ENCODE peak calls at places on chromosome 22, in eight cellular contexts. One of them, this sample, is unnamed.
A peak's percentile ranks its signal among the peaks of the same experiment; 100 is the strongest.

GRCh38 chr22:30906946-30907345 is 61.6 kb downstream of the MORC2 start:
- DNase-seq in heart left ventricle: no peak
- DNase-seq in pancreas: no peak
- DNase-seq in colonic mucosa: no peak
- DNase-seq in cardiac muscle cell: no peak
- DNase-seq in A549: no peak
- DNase-seq in left ventricle myocardium inferior: no peak
- DNase-seq in tibial nerve: no peak
- DNase-seq in this sample: no peak

GRCh38 chr22:41301085-41302015 is at the start of gene ZC3H7B:
- DNase-seq in heart left ventricle: peak; percentile 84
- DNase-seq in pancreas: peak; percentile 82
- DNase-seq in colonic mucosa: peak; percentile 85
- DNase-seq in cardiac muscle cell: peak; percentile 89
- DNase-seq in A549: peak; percentile 92
- DNase-seq in left ventricle myocardium inferior: peak; percentile 82
- DNase-seq in tibial nerve: peak; percentile 58
- DNase-seq in this sample: peak; percentile 77

GRCh38 chr22:42962295-42963230 is 52.4 kb downstream of the PACSIN2 start:
- DNase-seq in heart left ventricle: peak; percentile 53
- DNase-seq in pancreas: no peak
- DNase-seq in colonic mucosa: peak; percentile 70
- DNase-seq in cardiac muscle cell: no peak
- DNase-seq in A549: no peak
- DNase-seq in left ventricle myocardium inferior: no peak
- DNase-seq in tibial nerve: no peak
- DNase-seq in this sample: peak; percentile 84

GRCh38 chr22:20206709-20207215 is 55.9 kb upstream of the CCDC188 start:
- DNase-seq in heart left ventricle: no peak
- DNase-seq in pancreas: peak; percentile 55
- DNase-seq in colonic mucosa: peak; percentile 51
- DNase-seq in cardiac muscle cell: no peak
- DNase-seq in A549: no peak
- DNase-seq in left ventricle myocardium inferior: no peak
- DNase-seq in tibial nerve: no peak
- DNase-seq in this sample: peak; percentile 61

GRCh38 chr22:50502096-50502495 is 5.4 kb downstream of the LMF2 start:
- DNase-seq in heart left ventricle: no peak
- DNase-seq in pancreas: no peak
- DNase-seq in colonic mucosa: no peak
- DNase-seq in cardiac muscle cell: no peak
- DNase-seq in A549: no peak
- DNase-seq in left ventricle myocardium inferior: no peak
- DNase-seq in tibial nerve: no peak
- DNase-seq in this sample: no peak

GRCh38 chr22:50191041-50191740 is 5.5 kb downstream of the TRABD start:
- DNase-seq in heart left ventricle: peak; percentile 62
- DNase-seq in pancreas: peak; percentile 57
- DNase-seq in colonic mucosa: peak; percentile 49
- DNase-seq in cardiac muscle cell: peak; percentile 54
- DNase-seq in A549: no peak
- DNase-seq in left ventricle myocardium inferior: no peak
- DNase-seq in tibial nerve: no peak
- DNase-seq in this sample: no peak

GRCh38 chr22:19239464-19239863 is 52.1 kb downstream of the CLTCL1 start:
- DNase-seq in heart left ventricle: no peak
- DNase-seq in pancreas: no peak
- DNase-seq in colonic mucosa: no peak
- DNase-seq in cardiac muscle cell: no peak
- DNase-seq in A549: no peak
- DNase-seq in left ventricle myocardium inferior: no peak
- DNase-seq in tibial nerve: no peak
- DNase-seq in this sample: no peak

GRCh38 chr22:24510694-24511625 is 15.8 kb downstream of the UPB1 start:
- DNase-seq in heart left ventricle: no peak
- DNase-seq in pancreas: no peak
- DNase-seq in colonic mucosa: peak; percentile 55
- DNase-seq in cardiac muscle cell: peak; percentile 63
- DNase-seq in A549: no peak
- DNase-seq in left ventricle myocardium inferior: peak; percentile 25
- DNase-seq in tibial nerve: no peak
- DNase-seq in this sample: no peak

GRCh38 chr22:29214232-29214631 is 8.5 kb downstream of the EMID1 start:
- DNase-seq in heart left ventricle: no peak
- DNase-seq in pancreas: no peak
- DNase-seq in colonic mucosa: no peak
- DNase-seq in cardiac muscle cell: no peak
- DNase-seq in A549: no peak
- DNase-seq in left ventricle myocardium inferior: no peak
- DNase-seq in tibial nerve: no peak
- DNase-seq in this sample: no peak

GRCh38 chr22:31490496-31490925 is 869 bp upstream of the EIF4ENIF1 start:
- DNase-seq in heart left ventricle: peak; percentile 69
- DNase-seq in pancreas: no peak
- DNase-seq in colonic mucosa: peak; percentile 66
- DNase-seq in cardiac muscle cell: peak; percentile 57
- DNase-seq in A549: peak; percentile 37
- DNase-seq in left ventricle myocardium inferior: peak; percentile 16
- DNase-seq in tibial nerve: peak; percentile 34
- DNase-seq in this sample: peak; percentile 34

GRCh38 chr22:49894321-49895072 is 23.7 kb downstream of the ALG12 start:
- DNase-seq in heart left ventricle: no peak
- DNase-seq in pancreas: no peak
- DNase-seq in colonic mucosa: no peak
- DNase-seq in cardiac muscle cell: no peak
- DNase-seq in A549: no peak
- DNase-seq in left ventricle myocardium inferior: no peak
- DNase-seq in tibial nerve: no peak
- DNase-seq in this sample: no peak

GRCh38 chr22:42176271-42176670 is 45.7 kb upstream of the CYP2D6 start:
- DNase-seq in heart left ventricle: no peak
- DNase-seq in pancreas: no peak
- DNase-seq in colonic mucosa: no peak
- DNase-seq in cardiac muscle cell: no peak
- DNase-seq in A549: no peak
- DNase-seq in left ventricle myocardium inferior: no peak
- DNase-seq in tibial nerve: no peak
- DNase-seq in this sample: no peak

GRCh38 chr22:37229012-37229804 is 14.9 kb downstream of the RAC2 start:
- DNase-seq in heart left ventricle: no peak
- DNase-seq in pancreas: no peak
- DNase-seq in colonic mucosa: no peak
- DNase-seq in cardiac muscle cell: no peak
- DNase-seq in A549: peak; percentile 47
- DNase-seq in left ventricle myocardium inferior: no peak
- DNase-seq in tibial nerve: no peak
- DNase-seq in this sample: peak; percentile 66

GRCh38 chr22:49977578-49977977 is 17.0 kb downstream of the PIM3 start:
- DNase-seq in heart left ventricle: peak; percentile 21
- DNase-seq in pancreas: no peak
- DNase-seq in colonic mucosa: no peak
- DNase-seq in cardiac muscle cell: no peak
- DNase-seq in A549: no peak
- DNase-seq in left ventricle myocardium inferior: no peak
- DNase-seq in tibial nerve: no peak
- DNase-seq in this sample: no peak

GRCh38 chr22:49052023-49052538 is 775.6 kb downstream of the BRD1 start:
- DNase-seq in heart left ventricle: no peak
- DNase-seq in pancreas: peak; percentile 50
- DNase-seq in colonic mucosa: peak; percentile 25
- DNase-seq in cardiac muscle cell: no peak
- DNase-seq in A549: no peak
- DNase-seq in left ventricle myocardium inferior: no peak
- DNase-seq in tibial nerve: no peak
- DNase-seq in this sample: no peak

GRCh38 chr22:19891350-19892248 is 36.9 kb upstream of the GNB1L start:
- DNase-seq in heart left ventricle: peak; percentile 21
- DNase-seq in pancreas: no peak
- DNase-seq in colonic mucosa: no peak
- DNase-seq in cardiac muscle cell: no peak
- DNase-seq in A549: no peak
- DNase-seq in left ventricle myocardium inferior: no peak
- DNase-seq in tibial nerve: no peak
- DNase-seq in this sample: no peak

GRCh38 chr22:39148727-39149535 is 3.5 kb downstream of the CBX7 start:
- DNase-seq in heart left ventricle: peak; percentile 72
- DNase-seq in pancreas: peak; percentile 63
- DNase-seq in colonic mucosa: peak; percentile 50
- DNase-seq in cardiac muscle cell: no peak
- DNase-seq in A549: no peak
- DNase-seq in left ventricle myocardium inferior: peak; percentile 65
- DNase-seq in tibial nerve: peak; percentile 69
- DNase-seq in this sample: no peak

GRCh38 chr22:39150848-39151215 is 1.6 kb downstream of the CBX7 start:
- DNase-seq in heart left ventricle: no peak
- DNase-seq in pancreas: peak; percentile 21
- DNase-seq in colonic mucosa: no peak
- DNase-seq in cardiac muscle cell: no peak
- DNase-seq in A549: no peak
- DNase-seq in left ventricle myocardium inferior: no peak
- DNase-seq in tibial nerve: no peak
- DNase-seq in this sample: no peak

GRCh38 chr22:39152024-39152510 is 413 bp downstream of the CBX7 start:
- DNase-seq in heart left ventricle: no peak
- DNase-seq in pancreas: no peak
- DNase-seq in colonic mucosa: no peak
- DNase-seq in cardiac muscle cell: no peak
- DNase-seq in A549: no peak
- DNase-seq in left ventricle myocardium inferior: no peak
- DNase-seq in tibial nerve: no peak
- DNase-seq in this sample: no peak

GRCh38 chr22:39151329-39151975 is 1.0 kb downstream of the CBX7 start:
- DNase-seq in heart left ventricle: no peak
- DNase-seq in pancreas: peak; percentile 44
- DNase-seq in colonic mucosa: no peak
- DNase-seq in cardiac muscle cell: no peak
- DNase-seq in A549: no peak
- DNase-seq in left ventricle myocardium inferior: no peak
- DNase-seq in tibial nerve: no peak
- DNase-seq in this sample: no peak

GRCh38 chr22:39149915-39150847 is 2.3 kb downstream of the CBX7 start:
- DNase-seq in heart left ventricle: no peak
- DNase-seq in pancreas: no peak
- DNase-seq in colonic mucosa: no peak
- DNase-seq in cardiac muscle cell: no peak
- DNase-seq in A549: no peak
- DNase-seq in left ventricle myocardium inferior: no peak
- DNase-seq in tibial nerve: no peak
- DNase-seq in this sample: no peak
- H3K4me1 ChIP-seq in heart left ventricle: peaks cover 36% of the 10 kb centered on the region
- H3K4me1 ChIP-seq in pancreas: peaks cover 8% of the 10 kb centered on the region
- H3K4me1 ChIP-seq in colonic mucosa: peaks cover 5% of the 10 kb centered on the region
- H3K4me1 ChIP-seq in cardiac muscle cell: peaks cover 6% of the 10 kb centered on the region
- H3K4me1 ChIP-seq in A549: peaks cover 14% of the 10 kb centered on the region
- H3K4me1 ChIP-seq in left ventricle myocardium inferior: peaks cover 78% of the 10 kb centered on the region
- H3K4me1 ChIP-seq in tibial nerve: peaks cover 30% of the 10 kb centered on the region
- H3K4me1 ChIP-seq in this sample: peaks cover 21% of the 10 kb centered on the region

DNA sequence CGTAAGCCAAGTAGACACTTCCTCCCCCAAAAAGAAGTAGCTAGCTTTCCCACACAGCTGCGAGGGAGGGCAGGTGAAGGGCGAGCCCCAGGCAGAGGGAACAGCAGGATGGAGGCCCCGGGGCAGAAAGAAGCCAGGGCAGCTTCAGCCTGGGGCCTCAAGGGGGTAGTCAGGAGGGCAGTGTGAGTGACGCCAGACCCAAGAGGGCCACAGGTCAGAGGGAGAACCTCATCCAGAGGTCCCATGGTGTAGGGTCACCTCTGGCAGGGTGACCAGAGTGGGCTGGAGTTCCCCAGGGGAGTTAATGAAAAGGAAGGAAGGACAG is 9.2 kb downstream of the PRR5 start:
- DNase-seq in heart left ventricle: no peak
- DNase-seq in pancreas: no peak
- DNase-seq in colonic mucosa: no peak
- DNase-seq in cardiac muscle cell: no peak
- DNase-seq in A549: no peak
- DNase-seq in left ventricle myocardium inferior: no peak
- DNase-seq in tibial nerve: no peak
- DNase-seq in this sample: no peak
- H3K4me1 ChIP-seq in heart left ventricle: peaks cover 4% of the 10 kb centered on the region
- H3K4me1 ChIP-seq in pancreas: no peaks in the 10 kb centered on the region
- H3K4me1 ChIP-seq in colonic mucosa: peaks cover 16% of the 10 kb centered on the region
- H3K4me1 ChIP-seq in cardiac muscle cell: peaks cover 7% of the 10 kb centered on the region
- H3K4me1 ChIP-seq in A549: peaks cover 13% of the 10 kb centered on the region
- H3K4me1 ChIP-seq in left ventricle myocardium inferior: no peaks in the 10 kb centered on the region
- H3K4me1 ChIP-seq in tibial nerve: no peaks in the 10 kb centered on the region
- H3K4me1 ChIP-seq in this sample: no peaks in the 10 kb centered on the region

DNA sequence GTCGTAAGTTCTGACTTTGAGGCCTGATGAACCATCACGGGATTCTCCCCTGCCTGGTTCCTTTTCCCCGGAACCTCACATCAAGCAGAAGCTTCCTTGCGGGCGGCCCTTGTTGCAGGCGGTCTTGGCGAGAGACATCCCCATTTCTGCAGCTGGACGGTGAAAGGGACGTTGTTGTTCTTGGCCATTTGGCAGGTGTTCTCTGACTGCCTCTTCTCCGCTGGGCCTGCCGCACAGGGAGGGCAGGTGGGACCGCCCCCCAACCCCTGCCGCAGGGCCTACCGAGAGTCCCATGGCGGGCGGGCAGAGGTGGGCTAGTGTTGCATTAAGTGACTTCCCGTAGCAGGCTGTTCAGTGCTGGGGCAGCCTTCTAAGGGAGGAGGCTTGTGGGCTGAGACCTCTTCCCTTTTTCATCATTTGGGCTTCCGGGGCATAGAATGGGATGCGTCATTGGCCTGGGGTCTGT is 26.9 kb upstream of the GRAMD4 start:
- DNase-seq in heart left ventricle: no peak
- DNase-seq in pancreas: no peak
- DNase-seq in colonic mucosa: no peak
- DNase-seq in cardiac muscle cell: no peak
- DNase-seq in A549: no peak
- DNase-seq in left ventricle myocardium inferior: no peak
- DNase-seq in tibial nerve: peak; percentile 48
- DNase-seq in this sample: no peak
- H3K4me1 ChIP-seq in heart left ventricle: peaks cover 60% of the 10 kb centered on the region
- H3K4me1 ChIP-seq in pancreas: peaks cover 4% of the 10 kb centered on the region
- H3K4me1 ChIP-seq in colonic mucosa: peaks cover 15% of the 10 kb centered on the region
- H3K4me1 ChIP-seq in cardiac muscle cell: peaks cover 46% of the 10 kb centered on the region
- H3K4me1 ChIP-seq in A549: no peaks in the 10 kb centered on the region
- H3K4me1 ChIP-seq in left ventricle myocardium inferior: peaks cover 93% of the 10 kb centered on the region
- H3K4me1 ChIP-seq in tibial nerve: peaks cover 30% of the 10 kb centered on the region
- H3K4me1 ChIP-seq in this sample: peaks cover 30% of the 10 kb centered on the region

GRCh38 chr22:35842519-35842913 is 124.8 kb downstream of the APOL5 start:
- DNase-seq in heart left ventricle: no peak
- DNase-seq in pancreas: no peak
- DNase-seq in colonic mucosa: no peak
- DNase-seq in cardiac muscle cell: no peak
- DNase-seq in A549: no peak
- DNase-seq in left ventricle myocardium inferior: no peak
- DNase-seq in tibial nerve: no peak
- DNase-seq in this sample: no peak
- H3K4me1 ChIP-seq in heart left ventricle: peaks cover 51% of the 10 kb centered on the region
- H3K4me1 ChIP-seq in pancreas: peaks cover 13% of the 10 kb centered on the region
- H3K4me1 ChIP-seq in colonic mucosa: no peaks in the 10 kb centered on the region
- H3K4me1 ChIP-seq in cardiac muscle cell: peaks cover 26% of the 10 kb centered on the region
- H3K4me1 ChIP-seq in A549: peaks cover 57% of the 10 kb centered on the region
- H3K4me1 ChIP-seq in left ventricle myocardium inferior: peaks cover 90% of the 10 kb centered on the region
- H3K4me1 ChIP-seq in tibial nerve: peaks cover 6% of the 10 kb centered on the region
- H3K4me1 ChIP-seq in this sample: peaks cover 46% of the 10 kb centered on the region

GRCh38 chr22:25663654-25664053 is 78.3 kb upstream of the MYO18B start:
- DNase-seq in heart left ventricle: no peak
- DNase-seq in pancreas: no peak
- DNase-seq in colonic mucosa: no peak
- DNase-seq in cardiac muscle cell: no peak
- DNase-seq in A549: no peak
- DNase-seq in left ventricle myocardium inferior: no peak
- DNase-seq in tibial nerve: no peak
- DNase-seq in this sample: no peak
- H3K4me1 ChIP-seq in heart left ventricle: peaks cover 18% of the 10 kb centered on the region
- H3K4me1 ChIP-seq in pancreas: peaks cover 8% of the 10 kb centered on the region
- H3K4me1 ChIP-seq in colonic mucosa: no peaks in the 10 kb centered on the region
- H3K4me1 ChIP-seq in cardiac muscle cell: peaks cover 14% of the 10 kb centered on the region
- H3K4me1 ChIP-seq in A549: peaks cover 28% of the 10 kb centered on the region
- H3K4me1 ChIP-seq in left ventricle myocardium inferior: peaks cover 51% of the 10 kb centered on the region
- H3K4me1 ChIP-seq in tibial nerve: peaks cover 24% of the 10 kb centered on the region
- H3K4me1 ChIP-seq in this sample: no peaks in the 10 kb centered on the region

This sample was measured in PC-9.